ENCODE peak calls at places on chromosomes 16 and 17, in four cellular contexts. T, Q, P and S are unnamed samples.

GRCh38 chr17:42517516-42517915 is 18.5 kb upstream of the NAGLU start:
- DNase-seq in T (peak; percentile 77), Q (peak; percentile 94), P (peak; percentile 87), S (peak; percentile 87)

GRCh38 chr16:28537076-28537475 is 1.7 kb downstream of the NUPR1 start:
- DNase-seq in T (peak; percentile 76), Q (no peak), P (no peak), S (no peak)

GRCh38 chr17:39191750-39192510 is 5.5 kb downstream of the CACNB1 start:
- DNase-seq in T (no peak), Q (no peak), P (no peak), S (no peak)

GRCh38 chr17:76996741-76997694 is 128.8 kb downstream of the MGAT5B start:
- DNase-seq in T (no peak), Q (no peak), P (no peak), S (no peak)

GRCh38 chr17:74089869-74090464 is 113.5 kb upstream of the RPL38 start:
- DNase-seq in T (peak; percentile 27), Q (no peak), P (peak; percentile 52), S (peak; percentile 37)

GRCh38 chr16:72715267-72715666 is 332.7 kb downstream of the ZFHX3 start:
- DNase-seq in T (no peak), Q (no peak), P (no peak), S (no peak)

GRCh38 chr16:2808181-2808580 is 8.9 kb upstream of the PRSS21 start:
- DNase-seq in T (no peak), Q (peak; percentile 15), P (no peak), S (no peak)

GRCh38 chr17:18158022-18158600 is 25.5 kb upstream of the ALKBH5 start:
- DNase-seq in T (peak; percentile 93), Q (peak; percentile 97), P (peak; percentile 96), S (peak; percentile 96)

GRCh38 chr17:3892095-3892998 is 506 bp downstream of the CAMKK1 start:
- DNase-seq in T (peak; percentile 58), Q (peak; percentile 94), P (peak; percentile 65), S (peak; percentile 89)

GRCh38 chr16:1979271-1980025 is 1.8 kb downstream of the NOXO1 start:
- DNase-seq in T (peak; percentile 75), Q (no peak), P (peak; percentile 93), S (peak; percentile 96)

GRCh38 chr17:59764292-59764741 is 56.9 kb downstream of the VMP1 start:
- DNase-seq in T (no peak), Q (no peak), P (no peak), S (no peak)

GRCh38 chr17:50172130-50172529 is 6.3 kb downstream of the SGCA start:
- DNase-seq in T (no peak), Q (no peak), P (no peak), S (peak; percentile 50)

GRCh38 chr17:79811036-79811887 is 14.4 kb upstream of the CBX8 start:
- DNase-seq in T (no peak), Q (no peak), P (no peak), S (no peak)

GRCh38 chr17:48011405-48012150 is 26.0 kb downstream of the COPZ2 start:
- DNase-seq in T (no peak), Q (no peak), P (peak; percentile 32), S (peak; percentile 49)

GRCh38 chr16:2720719-2721633 is 952 bp upstream of the PRSS27 start:
- DNase-seq in T (peak; percentile 55), Q (peak; percentile 91), P (peak; percentile 84), S (peak; percentile 86)

GRCh38 chr16:9124908-9125584 is 33.6 kb downstream of the HAPSTR1 start:
- DNase-seq in T (no peak), Q (no peak), P (no peak), S (no peak)

GRCh38 chr16:30914849-30915248 is 8.5 kb upstream of the FBXL19 start:
- DNase-seq in T (no peak), Q (no peak), P (no peak), S (no peak)

GRCh38 chr17:8131844-8132441 is 8.0 kb upstream of the HES7 start:
- DNase-seq in T (no peak), Q (no peak), P (no peak), S (no peak)

GRCh38 chr16:28324235-28324886 is 32.0 kb downstream of the SBK1 start:
- DNase-seq in T (peak; percentile 20), Q (no peak), P (peak; percentile 25), S (peak; percentile 11)

DNA sequence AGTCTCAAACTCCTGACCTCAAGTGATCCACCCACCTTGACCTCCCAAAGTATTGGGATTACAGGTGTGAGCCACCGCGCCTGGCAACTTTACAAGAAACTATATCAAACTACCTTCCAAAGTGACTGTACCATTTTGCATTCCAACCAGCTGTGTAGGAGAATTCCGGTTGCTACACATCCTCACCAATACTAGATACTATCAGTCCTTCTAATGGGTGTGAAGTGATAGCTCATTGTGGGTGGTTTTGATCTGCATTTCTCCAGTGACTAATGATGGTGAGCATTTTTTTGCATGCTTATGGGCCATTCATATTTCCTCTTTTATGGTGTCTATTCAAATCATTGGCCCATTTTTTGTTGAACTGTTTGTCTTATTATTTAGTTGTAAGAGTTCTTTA is 37.7 kb downstream of the SCNN1B start:
- DNase-seq in T (no peak), Q (no peak), P (no peak), S (no peak)
- TF ChIP-seq POLR2AphosphoS5 in T (no peak), Q (no peak), P (no peak), S (no peak)

DNA sequence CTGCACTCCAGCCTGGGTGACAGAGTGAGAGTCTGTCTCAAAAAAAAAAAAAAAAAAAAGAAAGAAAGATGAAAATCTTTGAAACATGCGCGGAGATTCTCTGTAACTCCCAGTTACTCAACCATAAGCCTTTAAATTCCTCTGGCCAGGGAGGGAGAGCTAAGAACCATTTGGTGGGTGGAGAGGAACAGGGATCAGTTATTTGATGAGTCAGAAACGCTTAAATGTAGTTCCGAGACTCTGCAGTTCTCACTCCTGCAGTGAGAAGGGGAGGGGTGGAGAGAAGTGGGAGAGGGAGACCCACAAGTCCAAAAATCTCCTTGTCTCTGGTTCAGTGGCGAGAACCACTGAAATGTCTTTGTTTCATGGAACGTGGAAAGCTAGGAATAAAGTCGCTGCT is 266.7 kb downstream of the SOX9 start:
- DNase-seq in T (no peak), Q (no peak), P (no peak), S (no peak)
- TF ChIP-seq POLR2AphosphoS5 in T (no peak), Q (no peak), P (no peak), S (no peak)

GRCh38 chr16:27287887-27288286 is 19.3 kb upstream of the NSMCE1 start:
- DNase-seq in T (no peak), Q (no peak), P (no peak), S (peak; percentile 50)
- TF ChIP-seq POLR2AphosphoS5 in T (no peak), Q (no peak), P (no peak), S (peak; percentile 56)

DNA sequence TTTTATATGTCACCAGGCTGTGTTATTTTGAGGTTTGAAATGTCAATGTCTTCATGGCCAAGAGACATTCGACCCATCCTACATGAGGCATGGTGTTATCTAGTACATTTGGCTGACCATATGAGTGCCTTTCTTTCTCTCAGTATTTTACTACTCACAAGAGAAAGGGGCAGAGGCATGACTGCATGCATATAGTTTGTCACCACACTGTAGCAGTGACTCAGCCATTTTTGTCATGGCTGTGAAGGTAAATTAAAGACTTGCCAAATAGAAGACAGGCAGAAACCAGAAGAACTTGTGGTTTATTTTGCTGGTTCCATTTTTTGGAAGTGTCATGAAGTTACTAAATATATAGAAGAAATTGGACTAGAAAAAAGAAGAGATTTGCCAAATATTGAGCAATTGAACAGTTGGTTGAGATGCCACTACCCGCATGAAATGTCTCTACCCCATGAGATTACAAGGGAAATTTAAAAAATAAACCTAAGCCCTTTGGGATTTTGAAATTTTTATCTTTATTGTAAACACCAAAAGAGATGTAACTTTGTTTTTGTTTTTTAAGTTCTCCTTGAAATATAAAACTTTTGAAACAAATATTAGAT is 170.2 kb downstream of the CHD9 start:
- DNase-seq in T (no peak), Q (no peak), P (no peak), S (no peak)
- TF ChIP-seq POLR2AphosphoS5 in T (no peak), Q (no peak), P (no peak), S (no peak)

GRCh38 chr16:89491238-89491869 is 993 bp upstream of the ANKRD11 start:
- DNase-seq in T (no peak), Q (no peak), P (no peak), S (no peak)
- TF ChIP-seq POLR2AphosphoS5 in T (no peak), Q (no peak), P (no peak), S (no peak)

GRCh38 chr17:28657756-28658155 is 4.0 kb downstream of the SDF2 start:
- DNase-seq in T (no peak), Q (no peak), P (no peak), S (no peak)
- TF ChIP-seq POLR2AphosphoS5 in T (no peak), Q (no peak), P (no peak), S (no peak)

GRCh38 chr16:75341934-75342811 is 90.7 kb upstream of the BCAR1 start:
- DNase-seq in T (peak; percentile 48), Q (no peak), P (no peak), S (no peak)
- TF ChIP-seq POLR2AphosphoS5 in T (peak; percentile 87), Q (no peak), P (peak; percentile 22), S (no peak)

GRCh38 chr17:78357177-78357586 is 2.7 kb downstream of the SOCS3 start:
- DNase-seq in T (no peak), Q (peak; percentile 74), P (no peak), S (peak; percentile 70)
- TF ChIP-seq POLR2AphosphoS5 in T (no peak), Q (no peak), P (peak; percentile 56), S (peak; percentile 76)

DNA sequence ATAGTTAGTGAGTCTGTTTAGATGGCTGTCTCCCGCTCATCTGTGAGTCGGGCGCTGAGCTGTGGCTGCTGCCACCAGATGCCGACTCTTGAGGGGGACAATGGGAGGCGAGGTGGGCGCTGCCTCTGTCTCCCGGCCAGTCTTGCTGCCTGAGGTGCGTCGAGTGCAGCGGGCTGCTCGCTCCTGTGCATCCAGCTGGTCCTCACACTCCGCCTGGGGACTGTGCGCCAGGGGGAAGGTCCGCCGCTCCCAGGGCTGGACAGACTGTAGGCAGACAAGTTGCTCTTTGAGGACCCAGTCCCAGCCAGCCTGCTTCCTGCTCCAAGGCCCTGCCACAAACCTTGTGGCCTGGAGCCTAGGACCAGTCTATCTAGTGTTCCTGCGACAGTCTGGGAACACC is 32.4 kb downstream of the STH start:
- DNase-seq in T (no peak), Q (no peak), P (no peak), S (no peak)
- TF ChIP-seq POLR2AphosphoS5 in T (no peak), Q (no peak), P (no peak), S (no peak)